ENCODE peak calls at places on chromosomes 2 and 18, in nine cellular contexts. G is HCT116, F is cardiac muscle cell, V is Panc1, T is upper lobe of right lung, O is GM06990, N is heart right ventricle, J is Peyer's patch, Q is foreskin fibroblast. D is an unnamed sample.

GRCh38 chr2:147204102-147204501 is 640.7 kb upstream of the ACVR2A start:
- DNase-seq in G (no peak), F (no peak), V (no peak), T (no peak), O (no peak), N (no peak), J (no peak), Q (peak), D (no peak)

GRCh38 chr2:3292416-3292815 is 85.2 kb downstream of the EIPR1 start:
- DNase-seq in G (no peak), F (no peak), V (no peak), T (no peak), O (no peak), N (no peak), J (peak), Q (no peak), D (no peak)

GRCh38 chr18:22822024-22822423 is 111.1 kb upstream of the RBBP8 start:
- DNase-seq in G (peak), F (no peak), V (no peak), T (no peak), O (no peak), N (no peak), J (no peak), Q (peak), D (no peak)

GRCh38 chr2:45439788-45440773 is 171.0 kb downstream of the SRBD1 start:
- DNase-seq in G (no peak), F (no peak), V (peak), T (no peak), O (peak), N (no peak), J (no peak), Q (peak), D (no peak)

GRCh38 chr2:43898134-43898957 is 59.6 kb downstream of the ABCG8 start:
- DNase-seq in G (no peak), F (peak), V (no peak), T (peak), O (no peak), N (no peak), J (peak), Q (no peak), D (no peak)

GRCh38 chr2:49289711-49290110 is 135.4 kb upstream of the FSHR start:
- DNase-seq in G (no peak), F (no peak), V (no peak), T (no peak), O (no peak), N (no peak), J (no peak), Q (no peak), D (no peak)

GRCh38 chr2:39513641-39514094 is 76.6 kb upstream of the MAP4K3 start:
- DNase-seq in G (peak), F (peak), V (no peak), T (no peak), O (peak), N (no peak), J (peak), Q (peak), D (peak)

GRCh38 chr2:200862532-200863000 is 1.9 kb downstream of the CLK1 start:
- DNase-seq in G (no peak), F (peak), V (no peak), T (no peak), O (no peak), N (no peak), J (no peak), Q (peak), D (peak)

GRCh38 chr2:206232287-206233035 is 42.0 kb upstream of the ZDBF2 start:
- DNase-seq in G (no peak), F (no peak), V (no peak), T (no peak), O (no peak), N (no peak), J (no peak), Q (no peak), D (no peak)

GRCh38 chr2:20942538-20943223 is 101.2 kb downstream of the APOB start:
- DNase-seq in G (no peak), F (no peak), V (no peak), T (no peak), O (no peak), N (no peak), J (no peak), Q (no peak), D (no peak)

GRCh38 chr2:121471571-121472464 is 58.9 kb upstream of the RNU4ATAC start:
- DNase-seq in G (no peak), F (no peak), V (no peak), T (no peak), O (no peak), N (no peak), J (no peak), Q (peak), D (no peak)

GRCh38 chr2:28615691-28616090 is 119.8 kb downstream of the PLB1 start:
- DNase-seq in G (no peak), F (no peak), V (no peak), T (no peak), O (no peak), N (no peak), J (no peak), Q (no peak), D (no peak)

GRCh38 chr2:26560892-26561291 is 80.3 kb downstream of the CIB4 start:
- DNase-seq in G (no peak), F (no peak), V (no peak), T (peak), O (no peak), N (no peak), J (no peak), Q (no peak), D (no peak)

GRCh38 chr2:85327757-85328617 is at the start of gene TGOLN2:
- DNase-seq in G (peak), F (peak), V (peak), T (peak), O (peak), N (peak), J (peak), Q (peak), D (peak)

GRCh38 chr2:34105015-34105767 is 506.1 kb upstream of the FAM98A start:
- DNase-seq in G (no peak), F (no peak), V (no peak), T (no peak), O (no peak), N (no peak), J (no peak), Q (peak), D (no peak)

GRCh38 chr2:224171226-224171625 is 132.1 kb upstream of the SERPINE2 start:
- DNase-seq in G (no peak), F (no peak), V (no peak), T (no peak), O (no peak), N (no peak), J (peak), Q (no peak), D (no peak)

GRCh38 chr2:71691747-71692455 is 238.5 kb downstream of the DYSF start:
- DNase-seq in G (no peak), F (no peak), V (no peak), T (no peak), O (no peak), N (no peak), J (no peak), Q (peak), D (no peak)

GRCh38 chr2:38578832-38579231 is 23.9 kb downstream of the HNRNPLL start:
- DNase-seq in G (no peak), F (no peak), V (no peak), T (no peak), O (no peak), N (no peak), J (no peak), Q (no peak), D (no peak)

GRCh38 chr2:7007846-7008741 is 90.9 kb downstream of the RNF144A start:
- DNase-seq in G (no peak), F (peak), V (no peak), T (peak), O (no peak), N (peak), J (peak), Q (peak), D (no peak)

GRCh38 chr2:186059096-186059495 is 320.5 kb downstream of the FSIP2 start:
- DNase-seq in G (no peak), F (peak), V (no peak), T (no peak), O (no peak), N (no peak), J (no peak), Q (no peak), D (no peak)

GRCh38 chr2:66531156-66531555 is 96.2 kb downstream of the MEIS1 start:
- DNase-seq in G (no peak), F (no peak), V (no peak), T (no peak), O (no peak), N (no peak), J (no peak), Q (peak), D (no peak)

GRCh38 chr18:23225518-23225917 is 90.2 kb downstream of the CABLES1 start:
- DNase-seq in G (no peak), F (no peak), V (no peak), T (no peak), O (no peak), N (no peak), J (no peak), Q (peak), D (no peak)

GRCh38 chr2:26605195-26605968 is 35.8 kb downstream of the CIB4 start:
- DNase-seq in G (peak), F (peak), V (peak), T (peak), O (no peak), N (no peak), J (peak), Q (peak), D (peak)

GRCh38 chr18:48676346-48676745 is 137.5 kb downstream of the CTIF start:
- DNase-seq in G (no peak), F (no peak), V (no peak), T (peak), O (no peak), N (no peak), J (peak), Q (no peak), D (no peak)

GRCh38 chr2:49687873-49688272 is 533.6 kb upstream of the FSHR start:
- DNase-seq in G (no peak), F (peak), V (no peak), T (no peak), O (no peak), N (no peak), J (no peak), Q (no peak), D (no peak)

GRCh38 chr2:237860273-237860935 is 981 bp downstream of the RAMP1 start:
- DNase-seq in G (no peak), F (no peak), V (no peak), T (peak), O (no peak), N (no peak), J (no peak), Q (no peak), D (no peak)

GRCh38 chr2:218398437-218399390 is 954 bp upstream of the CTDSP1 start:
- DNase-seq in G (peak), F (peak), V (no peak), T (peak), O (peak), N (peak), J (peak), Q (peak), D (peak)

GRCh38 chr2:158774663-158775062 is 20.5 kb upstream of the DAPL1 start:
- DNase-seq in G (no peak), F (no peak), V (no peak), T (no peak), O (no peak), N (no peak), J (no peak), Q (no peak), D (no peak)

GRCh38 chr2:20110383-20110782 is 59.0 kb upstream of the LAPTM4A start:
- DNase-seq in G (no peak), F (no peak), V (no peak), T (no peak), O (no peak), N (no peak), J (no peak), Q (no peak), D (no peak)

GRCh38 chr2:159710601-159711180 is 1.6 kb upstream of the MARCHF7 start:
- DNase-seq in G (no peak), F (no peak), V (no peak), T (no peak), O (no peak), N (no peak), J (no peak), Q (peak), D (no peak)

GRCh38 chr2:120587326-120587996 is 148.2 kb upstream of the GLI2 start:
- DNase-seq in G (no peak), F (no peak), V (no peak), T (no peak), O (no peak), N (no peak), J (no peak), Q (no peak), D (no peak)

GRCh38 chr2:65397122-65397521 is 35.3 kb downstream of the SPRED2 start:
- DNase-seq in G (no peak), F (no peak), V (no peak), T (no peak), O (no peak), N (no peak), J (no peak), Q (peak), D (peak)

GRCh38 chr2:118893100-118893499 is 45.7 kb upstream of the EN1 start:
- DNase-seq in G (no peak), F (no peak), V (no peak), T (no peak), O (no peak), N (no peak), J (no peak), Q (no peak), D (no peak)

GRCh38 chr2:69381337-69381737 is 5.7 kb downstream of the GFPT1 start:
- DNase-seq in G (no peak), F (no peak), V (no peak), T (no peak), O (no peak), N (no peak), J (no peak), Q (peak), D (peak)

GRCh38 chr18:65906621-65907034 is 155.8 kb downstream of the CDH7 start:
- DNase-seq in G (no peak), F (no peak), V (no peak), T (no peak), O (no peak), N (no peak), J (peak), Q (no peak), D (no peak)

GRCh38 chr2:60439219-60439974 is 114.1 kb downstream of the BCL11A start:
- DNase-seq in G (no peak), F (peak), V (peak), T (peak), O (peak), N (peak), J (peak), Q (no peak), D (no peak)

GRCh38 chr18:10559566-10560456 is 34.0 kb downstream of the NAPG start:
- DNase-seq in G (no peak), F (no peak), V (no peak), T (no peak), O (peak), N (no peak), J (no peak), Q (peak), D (peak)

GRCh38 chr18:46283895-46284295 is 179.7 kb downstream of the HAUS1 start:
- DNase-seq in G (no peak), F (peak), V (no peak), T (no peak), O (no peak), N (no peak), J (no peak), Q (no peak), D (no peak)

GRCh38 chr2:44291281-44292248 is 16.3 kb downstream of the SLC3A1 start:
- DNase-seq in G (peak), F (peak), V (peak), T (peak), O (no peak), N (no peak), J (peak), Q (peak), D (peak)

DNA sequence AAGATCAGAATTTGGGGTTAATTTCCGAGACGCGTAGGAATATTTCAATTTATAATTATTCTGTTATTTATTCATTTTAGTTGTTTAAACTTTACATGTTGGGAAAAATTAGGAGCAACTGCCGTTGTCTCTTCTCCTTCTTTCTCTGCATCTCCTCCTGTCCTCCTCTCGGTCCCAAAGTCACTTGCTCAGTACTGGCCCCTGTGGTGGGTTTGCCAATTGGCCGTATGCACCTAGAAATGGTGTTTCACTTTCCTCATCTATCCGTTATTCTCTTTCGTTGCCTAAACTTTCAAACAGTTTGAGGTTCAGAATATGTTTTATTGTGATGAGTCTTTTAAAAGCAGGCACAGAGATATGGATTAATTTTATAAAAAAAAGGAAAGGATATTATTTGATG is 517.9 kb downstream of the PLCL1 start:
- DNase-seq in G (no peak), F (peak), V (no peak), T (no peak), O (no peak), N (no peak), J (no peak), Q (no peak), D (no peak)
- TF ChIP-seq CTCF in G (no peak), F (peak), V (peak), T (peak), O (peak), N (no peak), J (no peak), Q (peak), D (no peak)

GRCh38 chr2:135798762-135799161 is 38.2 kb downstream of the LCT start:
- DNase-seq in G (no peak), F (no peak), V (no peak), T (no peak), O (no peak), N (no peak), J (no peak), Q (peak), D (no peak)
- TF ChIP-seq CTCF in G (no peak), F (peak), V (peak), T (no peak), O (peak), N (no peak), J (no peak), Q (peak), D (peak)

DNA sequence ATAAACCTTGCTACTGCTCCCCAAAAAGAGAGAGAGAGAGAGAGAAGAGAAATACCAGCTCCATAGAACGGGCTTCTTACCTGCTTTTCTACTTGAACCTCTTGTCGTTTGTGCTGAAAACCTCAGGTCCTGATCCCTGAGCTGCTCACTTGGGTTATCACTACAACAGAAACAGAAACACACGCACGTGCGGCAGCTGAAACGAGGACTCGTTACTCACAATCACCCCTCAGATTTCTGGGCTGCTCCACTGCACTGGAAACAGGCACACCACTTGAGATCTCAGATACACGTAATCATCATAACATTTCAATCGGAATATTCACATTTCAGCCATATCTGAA is 48.2 kb upstream of the GPC1 start:
- DNase-seq in G (no peak), F (no peak), V (no peak), T (no peak), O (no peak), N (no peak), J (no peak), Q (no peak), D (no peak)
- TF ChIP-seq CTCF in G (no peak), F (no peak), V (no peak), T (no peak), O (no peak), N (no peak), J (no peak), Q (no peak), D (no peak)

DNA sequence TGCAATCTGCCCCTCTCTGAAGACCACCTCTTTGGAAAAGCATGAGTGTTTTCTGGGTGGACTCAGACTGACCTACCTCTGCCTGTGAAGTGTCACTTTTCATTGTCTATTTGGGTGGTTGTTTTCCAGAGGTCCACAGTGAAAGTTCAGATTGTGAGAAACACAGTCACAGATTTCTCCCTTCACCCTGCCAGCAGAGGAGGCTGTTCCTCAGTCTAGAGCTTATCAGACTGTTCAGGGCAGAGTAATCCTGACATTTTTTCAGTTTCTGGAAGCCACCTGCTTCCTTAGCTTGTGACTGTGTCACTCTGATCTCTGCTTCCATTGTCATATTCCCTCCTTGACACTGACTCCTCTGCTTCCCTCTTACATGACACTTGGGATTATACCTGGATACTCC is 55.4 kb upstream of the RMP24 start:
- DNase-seq in G (no peak), F (no peak), V (no peak), T (no peak), O (no peak), N (no peak), J (no peak), Q (no peak), D (no peak)
- TF ChIP-seq CTCF in G (peak), F (peak), V (peak), T (no peak), O (peak), N (no peak), J (no peak), Q (no peak), D (no peak)

GRCh38 chr2:108184421-108184820 is 55.3 kb upstream of the SULT1C3 start:
- DNase-seq in G (peak), F (peak), V (no peak), T (no peak), O (no peak), N (no peak), J (peak), Q (peak), D (peak)

DNA sequence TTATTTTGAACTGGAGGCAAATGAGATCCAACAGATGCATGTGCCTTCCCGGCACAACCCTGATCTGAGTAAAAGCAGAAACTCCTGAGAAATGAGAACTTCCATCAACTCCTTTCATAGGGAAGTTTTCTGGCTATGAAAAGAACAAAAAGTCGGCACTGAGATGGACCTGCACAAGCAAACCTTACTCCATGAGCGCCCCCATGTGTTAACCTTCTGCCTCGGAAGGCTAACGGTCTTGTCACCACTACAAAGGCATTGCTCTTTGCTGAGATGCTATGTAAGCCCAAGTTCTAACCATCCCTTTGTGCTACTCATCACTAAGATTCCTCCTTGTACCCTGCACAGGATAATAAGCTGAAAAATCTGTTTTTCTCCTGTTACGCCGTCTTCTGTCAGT is 57.3 kb upstream of the SULT1C3 start:
- DNase-seq in G (peak), F (peak), V (no peak), T (no peak), O (no peak), N (no peak), J (no peak), Q (no peak), D (peak)
- TF ChIP-seq CTCF in G (peak), F (peak), V (peak), T (no peak), O (peak), N (no peak), J (no peak), Q (no peak), D (no peak)

D was measured in activated CD8-positive, alpha-beta T cell treated with anti-CD3 and anti-CD28 coated beads for 36 hours.